ENCODE peak calls at places on chromosome 1, in six cellular contexts. S is neural progenitor cell, B is AG09309, D is AG04450, Q is endodermal cell, G is progenitor cell of endocrine pancreas. Y is an unnamed sample.

GRCh38 chr1:16920951-16921350 is 780 bp upstream of the CROCC start:
- DNase-seq in S (no peak), B (no peak), D (no peak), Q (no peak), G (no peak), Y (peak; percentile 27)

GRCh38 chr1:167554028-167554779 is 642 bp upstream of the CREG1 start:
- DNase-seq in S (peak; percentile 39), B (no peak), D (no peak), Q (no peak), G (no peak), Y (no peak)

GRCh38 chr1:98897046-98897445 is 107.6 kb downstream of the PLPPR5 start:
- DNase-seq in S (peak; percentile 43), B (no peak), D (no peak), Q (no peak), G (no peak), Y (no peak)

GRCh38 chr1:85356130-85356529 is 79.7 kb upstream of the BCL10 start:
- DNase-seq in S (no peak), B (no peak), D (no peak), Q (no peak), G (no peak), Y (no peak)

GRCh38 chr1:172647110-172647564 is 11.8 kb upstream of the FASLG start:
- DNase-seq in S (no peak), B (no peak), D (no peak), Q (no peak), G (no peak), Y (no peak)

GRCh38 chr1:34188985-34189384 is 12.3 kb downstream of the C1orf94 start:
- DNase-seq in S (no peak), B (no peak), D (no peak), Q (no peak), G (no peak), Y (no peak)

GRCh38 chr1:59498640-59499039 is 201.7 kb downstream of the FGGY start:
- DNase-seq in S (no peak), B (no peak), D (no peak), Q (no peak), G (no peak), Y (no peak)

GRCh38 chr1:113147073-113147625 is 74.2 kb downstream of the LRIG2 start:
- DNase-seq in S (peak; percentile 9), B (no peak), D (no peak), Q (no peak), G (no peak), Y (no peak)

GRCh38 chr1:30743584-30744059 is 14.0 kb downstream of the LAPTM5 start:
- DNase-seq in S (no peak), B (no peak), D (no peak), Q (no peak), G (no peak), Y (peak; percentile 78)

GRCh38 chr1:27536767-27537166 is 46.8 kb upstream of the WASF2 start:
- DNase-seq in S (peak; percentile 79), B (peak; percentile 49), D (peak; percentile 46), Q (peak; percentile 93), G (no peak), Y (no peak)

GRCh38 chr1:19969898-19970660 is 9.3 kb downstream of the PLA2G2A start:
- DNase-seq in S (no peak), B (no peak), D (no peak), Q (no peak), G (no peak), Y (no peak)

GRCh38 chr1:29504709-29505410 is 268.5 kb downstream of the PTPRU start:
- DNase-seq in S (no peak), B (no peak), D (no peak), Q (peak; percentile 16), G (no peak), Y (no peak)

GRCh38 chr1:180252638-180253536 is 22.8 kb downstream of the LHX4 start:
- DNase-seq in S (peak; percentile 82), B (no peak), D (peak; percentile 30), Q (peak; percentile 97), G (no peak), Y (peak; percentile 85)

GRCh38 chr1:219422811-219423598 is 189.9 kb downstream of the ZC3H11B start:
- DNase-seq in S (no peak), B (no peak), D (peak; percentile 16), Q (no peak), G (no peak), Y (no peak)

GRCh38 chr1:2617981-2618470 is 14.8 kb downstream of the MMEL1 start:
- DNase-seq in S (no peak), B (no peak), D (no peak), Q (no peak), G (no peak), Y (no peak)

GRCh38 chr1:221993444-221993948 is 251.6 kb upstream of the DUSP10 start:
- DNase-seq in S (no peak), B (no peak), D (no peak), Q (no peak), G (no peak), Y (no peak)

GRCh38 chr1:235077163-235077540 is 51.5 kb downstream of the TOMM20 start:
- DNase-seq in S (no peak), B (no peak), D (no peak), Q (no peak), G (no peak), Y (no peak)

GRCh38 chr1:167805041-167805556 is 83.3 kb downstream of the MPZL1 start:
- DNase-seq in S (no peak), B (no peak), D (no peak), Q (no peak), G (no peak), Y (peak; percentile 33)

GRCh38 chr1:228318823-228319241 is 87.8 kb downstream of the TRIM11 start:
- DNase-seq in S (no peak), B (no peak), D (no peak), Q (peak; percentile 28), G (no peak), Y (no peak)

GRCh38 chr1:67060811-67061218 is 6.9 kb upstream of the SLC35D1 start:
- DNase-seq in S (no peak), B (peak; percentile 94), D (peak; percentile 97), Q (no peak), G (no peak), Y (no peak)

GRCh38 chr1:201084171-201084766 is 28.0 kb downstream of the CACNA1S start:
- DNase-seq in S (no peak), B (no peak), D (no peak), Q (no peak), G (no peak), Y (no peak)

GRCh38 chr1:217372251-217372970 is 258.5 kb downstream of the GPATCH2 start:
- DNase-seq in S (no peak), B (no peak), D (no peak), Q (peak; percentile 50), G (no peak), Y (no peak)

GRCh38 chr1:40393173-40393572 is 19.6 kb downstream of the SMAP2 start:
- DNase-seq in S (no peak), B (no peak), D (no peak), Q (no peak), G (no peak), Y (no peak)

GRCh38 chr1:72412286-72412685 is 129.9 kb upstream of the NEGR1 start:
- DNase-seq in S (no peak), B (no peak), D (no peak), Q (no peak), G (no peak), Y (no peak)

DNA sequence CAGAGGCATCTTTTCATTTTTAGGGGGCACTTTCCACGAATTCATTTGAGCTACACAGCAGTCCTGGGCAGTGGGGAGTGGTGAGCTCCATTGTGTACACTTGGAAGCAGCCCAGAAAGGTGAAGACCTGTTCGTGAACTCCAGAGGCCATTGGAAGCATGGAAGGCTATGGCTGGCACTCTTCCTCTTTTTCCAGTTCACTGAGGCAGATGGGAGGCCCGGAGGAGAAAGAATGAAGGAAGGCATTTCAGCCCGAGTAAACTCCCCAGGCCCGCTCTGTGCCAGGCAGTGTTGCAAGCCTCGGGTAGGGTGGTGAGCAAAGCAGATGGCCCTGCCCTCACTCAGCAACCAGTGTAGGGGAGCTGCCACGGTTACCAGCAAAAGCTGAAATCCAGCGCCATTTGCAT is 673 bp upstream of the DHCR24 start:
- DNase-seq in S (peak; percentile 43), B (no peak), D (no peak), Q (no peak), G (no peak), Y (no peak)
- TF ChIP-seq CTCF in S (no peak), B (no peak), D (no peak), Q (no peak), G (no peak), Y (no peak)

DNA sequence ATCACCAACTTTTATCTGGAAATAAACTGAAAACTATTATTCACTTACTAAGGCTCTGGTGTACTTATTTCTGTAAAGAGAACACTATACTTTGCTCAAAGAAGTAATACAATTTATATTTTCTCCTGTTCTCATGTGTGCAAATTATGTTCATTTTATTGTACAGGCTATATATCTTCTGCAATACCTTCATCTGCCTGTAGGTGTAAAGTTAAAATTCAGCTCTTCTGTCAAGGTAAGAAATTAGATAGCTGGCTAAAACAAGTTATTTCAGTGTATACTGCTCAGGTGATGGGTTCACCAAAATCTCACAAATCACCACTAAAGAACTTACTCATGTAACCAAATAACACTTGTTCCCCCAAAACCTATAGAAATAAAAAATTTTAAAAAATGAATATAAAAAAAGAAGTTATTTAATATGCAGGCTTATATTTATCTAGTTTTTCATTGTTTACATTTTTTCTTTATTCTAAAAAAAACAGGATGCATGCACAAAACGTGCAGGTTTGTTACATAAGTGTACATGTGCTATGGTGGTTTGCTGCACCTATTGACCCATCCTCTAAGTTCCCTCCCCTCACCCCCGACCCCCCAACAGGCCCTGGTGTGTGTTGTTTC is 81.5 kb downstream of the PTGER3 start:
- DNase-seq in S (no peak), B (no peak), D (no peak), Q (no peak), G (no peak), Y (peak; percentile 13)
- TF ChIP-seq CTCF in S (peak; percentile 52), B (peak; percentile 30), D (peak; percentile 49), Q (peak; percentile 67), G (peak; percentile 59), Y (peak; percentile 40)

GRCh38 chr1:198205021-198205684 is 48.4 kb downstream of the NEK7 start:
- DNase-seq in S (no peak), B (no peak), D (no peak), Q (no peak), G (no peak), Y (no peak)

GRCh38 chr1:198203434-198203833 is 46.6 kb downstream of the NEK7 start:
- DNase-seq in S (no peak), B (no peak), D (no peak), Q (no peak), G (no peak), Y (no peak)

GRCh38 chr1:198201956-198202784 is 45.4 kb downstream of the NEK7 start:
- DNase-seq in S (no peak), B (no peak), D (no peak), Q (no peak), G (no peak), Y (peak; percentile 22)

GRCh38 chr1:198211696-198212095 is 54.9 kb downstream of the NEK7 start:
- DNase-seq in S (no peak), B (no peak), D (no peak), Q (no peak), G (no peak), Y (no peak)

DNA sequence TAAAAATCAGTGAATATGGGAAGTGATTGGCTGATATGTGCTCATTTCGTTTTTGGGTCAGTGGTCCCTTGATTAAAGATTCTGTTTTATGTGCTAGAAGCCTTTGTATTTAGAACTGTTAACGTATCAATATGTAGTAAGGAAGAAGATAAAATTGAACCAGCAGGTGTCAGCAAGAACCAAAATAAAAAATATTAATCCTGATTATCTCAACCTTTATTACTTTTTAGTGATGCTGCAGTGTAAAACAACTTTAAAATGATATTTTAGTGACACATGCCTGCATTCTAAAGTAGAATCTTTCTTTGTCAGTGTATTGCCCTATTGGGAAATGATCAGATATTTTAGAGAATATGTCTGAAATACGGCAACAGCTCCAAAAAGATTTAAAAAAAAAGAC is 49.5 kb downstream of the NEK7 start:
- DNase-seq in S (no peak), B (no peak), D (no peak), Q (no peak), G (no peak), Y (no peak)
- TF ChIP-seq CTCF in S (no peak), B (no peak), D (no peak), Q (no peak), G (no peak), Y (peak; percentile 5)

GRCh38 chr1:183505338-183506089 is 33.2 kb downstream of the SMG7 start:
- DNase-seq in S (peak; percentile 7), B (no peak), D (no peak), Q (no peak), G (no peak), Y (no peak)
- TF ChIP-seq CTCF in S (no peak), B (no peak), D (no peak), Q (no peak), G (no peak), Y (no peak)